ENCODE peak calls at places on chromosome 16, in nine cellular contexts. S, Z, E, L, C, B, A, Q and N are unnamed samples.

GRCh38 chr16:15778204-15778743 is 78.6 kb downstream of the MYH11 start:
- DNase-seq in L (no peak), A (no peak), Q (no peak), S (no peak), Z (no peak), C (no peak), E (no peak), B (no peak), N (no peak)

GRCh38 chr16:12767897-12768296 is 35.8 kb downstream of the CPPED1 start:
- DNase-seq in E (no peak), Q (no peak), B (no peak), A (no peak), S (no peak), Z (no peak), L (peak; percentile 38), C (no peak), N (no peak)

GRCh38 chr16:27333549-27333948 is 19.8 kb downstream of the IL4R start:
- DNase-seq in B (no peak), S (no peak), Q (no peak), A (no peak), E (no peak), L (no peak), Z (no peak), C (no peak), N (no peak)

GRCh38 chr16:81500833-81501521 is 56.4 kb downstream of the CMIP start:
- DNase-seq in B (no peak), Z (peak; percentile 95), A (peak; percentile 54), C (no peak), S (no peak), Q (no peak), L (peak; percentile 48), E (peak; percentile 26), N (no peak)

GRCh38 chr16:19963306-19963705 is 78.7 kb upstream of the GPRC5B start:
- DNase-seq in L (no peak), C (no peak), B (no peak), E (no peak), Z (no peak), S (no peak), Q (no peak), A (no peak), N (no peak)

GRCh38 chr16:70679653-70680494 is 6.0 kb downstream of the MTSS2 start:
- DNase-seq in A (peak; percentile 76), Q (no peak), B (no peak), E (peak; percentile 76), C (no peak), S (no peak), Z (no peak), L (peak; percentile 37), N (no peak)

GRCh38 chr16:20430948-20431347 is 20.4 kb upstream of the ACSM2A start:
- DNase-seq in L (no peak), E (no peak), B (no peak), A (no peak), S (no peak), Z (no peak), Q (no peak), C (no peak), N (no peak)

GRCh38 chr16:70372921-70373550 is 26.3 kb downstream of the DDX19A start:
- DNase-seq in B (no peak), A (peak; percentile 24), S (no peak), C (no peak), Z (no peak), L (no peak), Q (no peak), E (no peak), N (no peak)

GRCh38 chr16:70767377-70768204 is 33.4 kb downstream of the VAC14 start:
- DNase-seq in S (no peak), C (no peak), Q (no peak), B (peak; percentile 47), E (no peak), Z (peak; percentile 52), A (peak; percentile 20), L (no peak), N (no peak)

GRCh38 chr16:51114369-51114768 is 36.7 kb downstream of the SALL1 start:
- DNase-seq in Z (no peak), B (no peak), Q (no peak), C (no peak), E (no peak), A (no peak), S (no peak), L (no peak), N (no peak)

GRCh38 chr16:68136515-68136914 is 51.3 kb downstream of the NFATC3 start:
- DNase-seq in B (no peak), Q (no peak), A (no peak), S (no peak), E (no peak), C (no peak), L (no peak), Z (no peak), N (no peak)

GRCh38 chr16:85923153-85924021 is 24.4 kb downstream of the IRF8 start:
- DNase-seq in Q (no peak), S (no peak), L (peak; percentile 70), Z (no peak), B (no peak), C (no peak), E (no peak), A (no peak), N (no peak)

GRCh38 chr16:55899857-55900256 is 24.7 kb upstream of the CES5A start:
- DNase-seq in Z (no peak), B (no peak), Q (no peak), E (no peak), L (no peak), C (no peak), S (no peak), A (no peak), N (no peak)

GRCh38 chr16:25608002-25608401 is 83.8 kb upstream of the HS3ST4 start:
- DNase-seq in B (no peak), E (no peak), Q (no peak), S (no peak), L (no peak), Z (no peak), A (no peak), C (no peak), N (no peak)

DNA sequence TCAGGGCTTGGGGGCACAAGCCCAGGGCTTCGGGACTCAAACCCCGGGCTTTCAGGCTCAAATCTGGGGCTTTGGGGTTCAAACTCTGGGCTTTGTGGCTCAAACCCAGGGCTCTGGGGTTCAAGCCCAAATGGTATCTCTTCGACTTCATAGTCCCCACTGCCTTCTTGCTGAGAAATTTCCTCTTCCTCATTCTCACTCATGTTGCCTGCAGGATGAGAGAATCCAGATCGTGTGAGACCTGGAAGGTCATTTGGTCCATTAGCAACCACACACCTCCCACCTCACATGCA is 576 bp downstream of the ZNF768 start:
- DNase-seq in Z (no peak), C (no peak), B (no peak), A (no peak), L (no peak), E (no peak), S (no peak), Q (no peak), N (no peak)
- H3K27ac ChIP-seq in Z (no peak overlapping the region), C (peak overlapping the region; percentile 100), B (peak overlapping the region; percentile 54), A (peak overlapping the region; percentile 98), L (peak overlapping the region; percentile 92), E (peak overlapping the region; percentile 95), S (peak overlapping the region; percentile 98), Q (peak overlapping the region; percentile 45), N (peak overlapping the region; percentile 47)

GRCh38 chr16:29745126-29745852 is 501 bp downstream of the C16orf54 start:
- DNase-seq in E (no peak), B (no peak), L (no peak), S (no peak), Z (no peak), A (peak; percentile 82), C (no peak), Q (peak; percentile 63), N (peak; percentile 35)
- H3K4me3 ChIP-seq in E (no peak overlapping the region), B (no peak overlapping the region), L (no peak overlapping the region), S (no peak overlapping the region), Z (no peak overlapping the region), A (peak overlapping the region; percentile 17), C (no peak overlapping the region), Q (peak overlapping the region; percentile 93), N (peak overlapping the region; percentile 83)

GRCh38 chr16:49697631-49698030 is 158.3 kb downstream of the ZNF423 start:
- DNase-seq in E (no peak), A (no peak), Q (no peak), Z (no peak), B (no peak), S (no peak), C (no peak), L (no peak), N (no peak)

GRCh38 chr16:49698416-49698815 is 157.5 kb downstream of the ZNF423 start:
- DNase-seq in Q (no peak), C (no peak), Z (no peak), L (peak; percentile 72), S (no peak), E (peak; percentile 58), A (no peak), B (no peak), N (no peak)

GRCh38 chr16:49699718-49700117 is 156.2 kb downstream of the ZNF423 start:
- DNase-seq in A (no peak), Q (no peak), E (no peak), B (no peak), C (no peak), L (no peak), Z (no peak), S (no peak), N (no peak)

GRCh38 chr16:49700222-49700927 is 155.5 kb downstream of the ZNF423 start:
- DNase-seq in Q (no peak), S (no peak), L (no peak), E (peak; percentile 90), A (no peak), C (peak; percentile 29), Z (no peak), B (no peak), N (no peak)

DNA sequence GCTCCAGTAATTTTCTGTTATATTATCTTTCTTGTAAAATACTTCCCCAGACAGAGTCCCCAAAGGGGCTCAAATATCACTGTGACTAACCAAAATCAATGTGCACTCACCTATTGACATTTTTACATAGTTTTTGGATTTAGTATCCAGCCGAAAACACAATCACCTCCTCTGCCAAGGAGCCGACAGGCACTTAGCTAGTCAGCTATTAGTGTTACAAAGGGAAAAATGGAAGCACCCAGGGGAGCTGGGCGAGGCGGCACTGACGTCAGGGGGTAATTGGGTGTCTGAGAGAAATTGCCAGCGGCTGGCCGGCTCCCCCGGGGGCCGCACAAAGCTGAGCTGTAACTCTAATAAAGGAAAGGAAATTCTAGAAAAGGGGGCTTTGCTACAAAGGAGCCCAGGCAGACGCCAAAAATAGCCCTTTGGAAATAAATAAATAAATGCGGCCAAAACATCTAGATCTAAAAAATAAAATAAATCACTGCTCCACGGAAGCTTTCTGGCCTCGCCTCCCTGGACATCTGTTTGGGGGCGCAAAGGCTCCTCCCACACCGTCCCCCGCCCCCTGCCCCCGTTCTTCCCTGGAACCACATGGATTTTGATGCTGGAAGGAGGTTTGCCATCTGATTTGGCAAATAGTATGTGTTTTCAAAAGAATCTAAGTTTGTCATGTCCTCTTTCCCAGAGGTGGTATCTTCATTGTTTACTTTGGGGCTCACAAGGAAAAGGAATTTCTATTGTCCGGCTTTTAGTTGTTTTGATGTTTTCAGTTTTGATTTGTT is 156.8 kb downstream of the ZNF423 start:
- DNase-seq in B (no peak), E (peak; percentile 92), C (no peak), A (no peak), Q (no peak), Z (no peak), L (peak; percentile 77), S (peak; percentile 61), N (no peak)
- H3K4me1 ChIP-seq in B (no peaks in the 10 kb centered on the region), E (peaks cover 73% of the 10 kb centered on the region), C (peaks cover 12% of the 10 kb centered on the region), A (peaks cover 18% of the 10 kb centered on the region), Q (no peaks in the 10 kb centered on the region), Z (no peaks in the 10 kb centered on the region), L (peaks cover 75% of the 10 kb centered on the region), S (peaks cover 12% of the 10 kb centered on the region), N (no peaks in the 10 kb centered on the region)

GRCh38 chr16:87965973-87966667 is 14.9 kb downstream of the BANP start:
- DNase-seq in Q (no peak), L (peak; percentile 67), E (no peak), C (no peak), Z (no peak), S (no peak), A (no peak), B (no peak), N (no peak)
- H3K27ac ChIP-seq in Q (no peak overlapping the region), L (no peak overlapping the region), E (peak overlapping the region; percentile 5), C (peak overlapping the region; percentile 22), Z (no peak overlapping the region), S (peak overlapping the region; percentile 85), A (peak overlapping the region; percentile 74), B (no peak overlapping the region), N (peak overlapping the region; percentile 45)